ENCODE peak calls at places on chromosomes 12 and 14, in ten cellular contexts. T is effector CD4-positive, alpha-beta T cell; N is activated naive CD8-positive, alpha-beta T cell treated with anti-CD3 and anti-CD28 coated beads, Interleukin-2, amount 50 U/mL, for 16 hours; H is sciatic nerve; P is KBM-7; D is NCI-H2081; X is AG09309; A is tibial artery; V is activated naive CD4-positive, alpha-beta T cell treated with Interleukin-2 at 50 U/mL for 16 hours; O is activated gamma-delta T cell. G is an unnamed sample.

GRCh38 chr12:6076340-6076739 is 48.1 kb downstream of the VWF start:
- DNase-seq in X (no peak), H (no peak), T (no peak), P (no peak), D (no peak), V (no peak), N (no peak), A (no peak), O (no peak), G (no peak)

GRCh38 chr14:91252901-91253794 is 8.6 kb upstream of the GPR68 start:
- DNase-seq in V (peak), D (peak), T (peak), A (no peak), N (no peak), H (no peak), P (no peak), O (peak), X (no peak), G (no peak)

GRCh38 chr14:81176224-81176623 is 44.5 kb downstream of the GTF2A1 start:
- DNase-seq in H (peak), D (no peak), T (no peak), N (no peak), X (no peak), V (no peak), P (peak), A (peak), O (no peak), G (no peak)

GRCh38 chr14:66503532-66503931 is 4.4 kb upstream of the GPHN start:
- DNase-seq in H (no peak), P (no peak), T (no peak), V (no peak), O (no peak), D (no peak), N (no peak), A (no peak), X (no peak), G (no peak)

GRCh38 chr14:22641851-22642250 is 2.3 kb downstream of the OR6J1 start:
- DNase-seq in H (no peak), P (no peak), X (no peak), O (no peak), N (no peak), D (no peak), T (no peak), V (no peak), A (no peak), G (no peak)

GRCh38 chr12:3489057-3489456 is 1.9 kb upstream of the PRMT8 start:
- DNase-seq in A (no peak), V (no peak), D (no peak), P (no peak), H (no peak), N (no peak), T (no peak), X (peak), O (no peak), G (no peak)

GRCh38 chr14:34379809-34380147 is 82.3 kb downstream of the SPTSSA start:
- DNase-seq in H (no peak), T (no peak), N (no peak), O (no peak), V (no peak), P (no peak), A (no peak), D (no peak), X (no peak), G (no peak)

GRCh38 chr12:100646896-100647295 is 73.4 kb downstream of the GAS2L3 start:
- DNase-seq in D (no peak), H (no peak), N (no peak), A (no peak), P (peak), T (no peak), V (no peak), O (no peak), X (no peak), G (no peak)

GRCh38 chr12:123388218-123388947 is 4.5 kb downstream of the KMT5A start:
- DNase-seq in H (peak), T (peak), A (peak), N (peak), O (peak), X (no peak), V (peak), D (peak), P (peak), G (peak)

GRCh38 chr12:110641512-110641911 is 27.6 kb downstream of the TCTN1 start:
- DNase-seq in T (no peak), N (no peak), X (peak), O (no peak), V (no peak), D (no peak), A (no peak), P (peak), H (no peak), G (no peak)

GRCh38 chr12:2095878-2096277 is 43.1 kb downstream of the CACNA1C start:
- DNase-seq in V (no peak), P (no peak), A (no peak), N (no peak), T (no peak), O (no peak), H (no peak), D (no peak), X (no peak), G (no peak)

GRCh38 chr12:129672110-129672509 is 231.7 kb downstream of the TMEM132D start:
- DNase-seq in O (no peak), H (no peak), A (no peak), X (no peak), V (no peak), P (no peak), D (no peak), N (no peak), T (no peak), G (no peak)

GRCh38 chr12:121992059-121992879 is 29.4 kb upstream of the BCL7A start:
- DNase-seq in T (no peak), V (peak), P (peak), X (peak), H (no peak), A (no peak), N (peak), O (no peak), D (no peak), G (no peak)

GRCh38 chr12:120599672-120600537 is 18.7 kb upstream of the POP5 start:
- DNase-seq in D (no peak), X (no peak), O (no peak), H (no peak), N (no peak), A (no peak), V (no peak), P (no peak), T (no peak), G (no peak)

GRCh38 chr12:6554990-6555691 is 701 bp downstream of the IFFO1 start:
- DNase-seq in H (no peak), T (no peak), O (no peak), V (peak), A (no peak), X (no peak), D (no peak), N (no peak), P (no peak), G (no peak)

GRCh38 chr12:1201886-1202285 is 210.9 kb downstream of the ERC1 start:
- DNase-seq in H (no peak), X (no peak), P (no peak), V (no peak), A (no peak), N (no peak), T (no peak), O (no peak), D (no peak), G (no peak)

GRCh38 chr14:37150414-37150813 is 22.0 kb downstream of the SLC25A21 start:
- DNase-seq in D (peak), A (no peak), T (no peak), H (no peak), N (no peak), O (no peak), V (no peak), P (peak), X (peak), G (no peak)

GRCh38 chr14:75577090-75577489 is 1.3 kb upstream of the FLVCR2 start:
- DNase-seq in X (no peak), O (no peak), P (no peak), A (no peak), N (no peak), V (no peak), T (no peak), H (no peak), D (no peak), G (no peak)

GRCh38 chr12:32603858-32604257 is 75.2 kb upstream of the DNM1L start:
- DNase-seq in N (no peak), D (no peak), P (peak), O (no peak), T (no peak), V (no peak), A (no peak), X (peak), H (no peak), G (no peak)

G was measured in mesenteric fat pad.